ENCODE peak calls at places on chromosomes 6 and 20, in ten cellular contexts. Q, Z, X, E, N, W, Y, U, C and M are unnamed samples.

GRCh38 chr6:138550346-138550767 is 51.1 kb upstream of the NHSL1 start:
- DNase-seq in Q (no peak), Z (no peak), X (no peak), E (no peak), N (no peak), W (no peak), Y (no peak), U (no peak), C (no peak), M (no peak)

GRCh38 chr6:22737331-22737730 is 168.0 kb downstream of the HDGFL1 start:
- DNase-seq in Q (peak; percentile 4), Z (no peak), X (peak; percentile 63), E (no peak), N (no peak), W (no peak), Y (peak; percentile 64), U (no peak), C (peak; percentile 79), M (no peak)

GRCh38 chr20:46622125-46622524 is 29.1 kb downstream of the SLC13A3 start:
- DNase-seq in Q (no peak), Z (no peak), X (no peak), E (no peak), N (no peak), W (no peak), Y (peak; percentile 17), U (no peak), C (peak; percentile 76), M (no peak)

GRCh38 chr20:17519606-17520285 is 11.4 kb downstream of the BFSP1 start:
- DNase-seq in Q (no peak), Z (no peak), X (no peak), E (no peak), N (no peak), W (no peak), Y (no peak), U (no peak), C (no peak), M (no peak)

GRCh38 chr6:137799950-137800568 is 67.0 kb upstream of the TNFAIP3 start:
- DNase-seq in Q (peak; percentile 54), Z (peak; percentile 78), X (peak; percentile 37), E (no peak), N (no peak), W (peak; percentile 76), Y (no peak), U (no peak), C (peak; percentile 48), M (peak; percentile 82)

GRCh38 chr20:25336561-25337422 is 53.8 kb downstream of the ABHD12 start:
- DNase-seq in Q (no peak), Z (no peak), X (no peak), E (no peak), N (peak; percentile 33), W (no peak), Y (no peak), U (no peak), C (peak; percentile 35), M (no peak)

GRCh38 chr20:9119776-9120175 is 50.9 kb downstream of the PLCB4 start:
- DNase-seq in Q (no peak), Z (no peak), X (no peak), E (no peak), N (no peak), W (no peak), Y (no peak), U (no peak), C (no peak), M (no peak)

GRCh38 chr20:31538327-31538726 is 24.1 kb downstream of the HM13 start:
- DNase-seq in Q (no peak), Z (no peak), X (no peak), E (no peak), N (no peak), W (no peak), Y (no peak), U (no peak), C (no peak), M (no peak)

GRCh38 chr20:47663354-47664067 is 121.8 kb downstream of the SULF2 start:
- DNase-seq in Q (peak; percentile 51), Z (peak; percentile 79), X (peak; percentile 83), E (peak; percentile 86), N (peak; percentile 76), W (peak; percentile 68), Y (peak; percentile 85), U (peak; percentile 86), C (peak; percentile 82), M (peak; percentile 57)
- H3K27ac ChIP-seq in Q (no peak overlapping the region), Z (no peak overlapping the region), X (peak overlapping the region; percentile 25), E (no peak overlapping the region), N (no peak overlapping the region), W (no peak overlapping the region), Y (no peak overlapping the region), U (no peak overlapping the region), C (no peak overlapping the region), M (no peak overlapping the region)

GRCh38 chr20:44961868-44962267 is 1.7 kb upstream of the TOMM34 start:
- DNase-seq in Q (no peak), Z (no peak), X (no peak), E (no peak), N (no peak), W (no peak), Y (no peak), U (no peak), C (no peak), M (no peak)

GRCh38 chr20:44959082-44959895 is 908 bp downstream of the TOMM34 start:
- DNase-seq in Q (no peak), Z (peak; percentile 47), X (no peak), E (no peak), N (peak; percentile 32), W (peak; percentile 83), Y (peak; percentile 6), U (peak; percentile 75), C (peak; percentile 67), M (peak; percentile 22)

GRCh38 chr20:44959896-44960852 is at the start of gene TOMM34:
- DNase-seq in Q (peak; percentile 88), Z (peak; percentile 90), X (peak; percentile 95), E (peak; percentile 98), N (peak; percentile 96), W (peak; percentile 90), Y (peak; percentile 89), U (peak; percentile 97), C (peak; percentile 97), M (peak; percentile 95)

GRCh38 chr20:44962483-44962882 is 2.3 kb upstream of the TOMM34 start:
- DNase-seq in Q (no peak), Z (no peak), X (no peak), E (no peak), N (no peak), W (no peak), Y (no peak), U (no peak), C (no peak), M (no peak)

GRCh38 chr20:44961024-44961866 is 1.0 kb upstream of the TOMM34 start:
- DNase-seq in Q (no peak), Z (no peak), X (no peak), E (no peak), N (no peak), W (no peak), Y (no peak), U (no peak), C (no peak), M (no peak)
- H3K27ac ChIP-seq in Q (no peak overlapping the region), Z (peak overlapping the region; percentile 75), X (no peak overlapping the region), E (peak overlapping the region; percentile 67), N (peak overlapping the region; percentile 95), W (peak overlapping the region; percentile 66), Y (no peak overlapping the region), U (peak overlapping the region; percentile 87), C (no peak overlapping the region), M (peak overlapping the region; percentile 68)

GRCh38 chr20:3846378-3846739 is 275 bp upstream of the MAVS start:
- DNase-seq in Q (no peak), Z (no peak), X (peak; percentile 62), E (no peak), N (no peak), W (peak; percentile 58), Y (no peak), U (no peak), C (peak; percentile 36), M (no peak)

GRCh38 chr20:3848565-3848964 is 1.9 kb downstream of the MAVS start:
- DNase-seq in Q (no peak), Z (no peak), X (no peak), E (no peak), N (no peak), W (no peak), Y (no peak), U (no peak), C (no peak), M (no peak)

GRCh38 chr20:3843490-3843889 is 3.1 kb upstream of the MAVS start:
- DNase-seq in Q (peak; percentile 43), Z (no peak), X (no peak), E (no peak), N (peak; percentile 87), W (no peak), Y (no peak), U (no peak), C (no peak), M (no peak)

GRCh38 chr20:3846740-3847418 is at the start of gene MAVS:
- DNase-seq in Q (peak; percentile 40), Z (peak; percentile 86), X (peak; percentile 91), E (peak; percentile 96), N (peak; percentile 91), W (peak; percentile 82), Y (peak; percentile 82), U (peak; percentile 91), C (peak; percentile 95), M (peak; percentile 82)

DNA sequence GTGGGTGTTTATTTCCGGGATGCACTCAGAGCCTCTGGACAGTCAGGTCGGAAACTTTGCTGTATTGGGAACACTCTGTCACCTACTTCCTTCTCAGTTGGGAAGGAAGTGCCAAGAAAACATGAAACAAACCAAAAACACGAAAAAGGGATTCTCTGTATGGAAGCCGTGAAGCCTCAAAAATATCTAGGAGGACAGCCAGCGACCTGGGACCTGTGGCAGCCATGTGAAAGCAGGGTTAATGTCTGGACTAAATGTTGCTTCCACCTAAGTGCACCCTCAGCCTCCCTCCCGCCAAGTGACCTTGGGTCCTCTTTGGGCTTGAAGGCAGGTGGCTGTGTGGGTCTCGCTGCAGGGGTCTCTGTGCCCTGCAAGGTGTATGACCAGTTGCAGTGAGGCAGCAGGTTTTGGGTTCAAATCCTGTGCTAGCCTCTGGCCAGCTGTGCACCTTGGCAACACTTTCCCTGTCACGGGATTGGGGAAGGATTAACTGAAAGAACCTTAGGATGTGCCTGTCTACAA is 846 bp downstream of the MAVS start:
- DNase-seq in Q (no peak), Z (no peak), X (no peak), E (no peak), N (no peak), W (no peak), Y (no peak), U (no peak), C (no peak), M (no peak)
- H3K27ac ChIP-seq in Q (peak overlapping the region; percentile 92), Z (peak overlapping the region; percentile 96), X (peak overlapping the region; percentile 77), E (peak overlapping the region; percentile 97), N (peak overlapping the region; percentile 86), W (peak overlapping the region; percentile 85), Y (no peak overlapping the region), U (peak overlapping the region; percentile 93), C (no peak overlapping the region), M (peak overlapping the region; percentile 77)

DNA sequence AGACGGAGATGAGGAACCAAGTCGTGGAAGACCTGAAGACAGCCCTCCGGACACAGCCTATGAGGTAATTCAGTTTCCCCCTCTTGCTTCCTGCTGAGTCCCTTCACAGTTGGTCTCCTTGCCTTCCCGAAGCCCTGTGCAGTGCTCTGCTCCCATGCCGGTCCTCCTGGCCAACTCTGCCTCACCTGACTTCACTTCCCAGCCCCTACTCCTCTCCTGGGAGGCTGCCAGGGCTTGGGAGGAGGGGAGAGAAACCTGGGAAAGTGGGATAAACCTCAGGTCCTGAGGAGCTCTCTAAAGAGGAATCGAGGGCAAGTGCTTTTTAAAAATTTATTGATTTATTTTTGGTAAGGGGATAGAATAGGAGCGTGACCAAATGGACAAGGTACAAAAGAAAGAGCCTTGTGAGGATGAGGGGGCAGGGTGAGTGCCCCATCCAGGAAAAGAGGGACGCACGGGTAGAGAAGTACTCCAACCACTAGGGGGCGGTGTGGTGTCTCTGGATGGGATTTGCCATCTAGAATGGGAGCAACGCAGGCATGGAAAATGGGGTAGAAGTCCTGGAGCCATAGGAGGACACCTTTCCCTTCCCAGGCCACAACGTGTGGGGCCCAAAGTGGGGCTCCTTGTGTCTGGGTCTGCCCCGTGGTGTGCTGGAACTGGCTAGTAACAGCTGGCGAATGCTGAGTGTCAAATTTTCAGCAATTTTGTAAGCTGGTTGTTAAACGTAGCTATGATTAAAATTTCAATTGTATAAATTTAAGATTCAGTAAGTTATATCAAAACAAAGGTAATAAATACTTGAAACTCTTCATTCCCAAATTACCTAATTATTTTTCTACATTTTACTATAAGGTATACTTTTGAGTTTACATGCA is 69.0 kb downstream of the MOCS1 start:
- DNase-seq in Q (peak; percentile 50), Z (peak; percentile 48), X (peak; percentile 84), E (peak; percentile 72), N (peak; percentile 26), W (no peak), Y (peak; percentile 27), U (peak; percentile 89), C (peak; percentile 81), M (peak; percentile 2)
- H3K27ac ChIP-seq in Q (no peak overlapping the region), Z (no peak overlapping the region), X (no peak overlapping the region), E (no peak overlapping the region), N (no peak overlapping the region), W (no peak overlapping the region), Y (no peak overlapping the region), U (no peak overlapping the region), C (no peak overlapping the region), M (no peak overlapping the region)